ENCODE peak calls at places on chromosomes 1 and 21, in five cellular contexts. T is lower lobe of right lung, Q is endothelial cell, W is mucosa of descending colon, P is left lung. B is an unnamed sample.

GRCh38 chr1:60765204-60765603 is 317.2 kb upstream of the NFIA start:
- DNase-seq in P (no peak), T (no peak), Q (peak; percentile 13), W (no peak), B (peak; percentile 36)

GRCh38 chr1:157166581-157166980 is 28.4 kb upstream of the ETV3 start:
- DNase-seq in W (no peak), P (no peak), Q (no peak), T (no peak), B (no peak)

GRCh38 chr1:107858323-107858722 is 106.7 kb downstream of the VAV3 start:
- DNase-seq in T (no peak), W (no peak), Q (no peak), P (no peak), B (no peak)

GRCh38 chr1:154961207-154961496 is 430 bp downstream of the PYGO2 start:
- DNase-seq in W (no peak), Q (no peak), P (no peak), T (no peak), B (no peak)

GRCh38 chr1:72009756-72010441 is 272.4 kb downstream of the NEGR1 start:
- DNase-seq in W (no peak), T (no peak), P (no peak), Q (no peak), B (no peak)

GRCh38 chr1:179911812-179912211 is 29.7 kb downstream of the TOR1AIP1 start:
- DNase-seq in W (no peak), P (no peak), T (no peak), Q (no peak), B (no peak)

GRCh38 chr1:12316331-12316730 is 86.5 kb downstream of the VPS13D start:
- DNase-seq in T (no peak), Q (no peak), W (no peak), P (no peak), B (no peak)

GRCh38 chr1:109024651-109025050 is 17.3 kb downstream of the WDR47 start:
- DNase-seq in W (no peak), T (no peak), P (no peak), Q (no peak), B (no peak)

GRCh38 chr21:38377165-38378093 is 120.6 kb downstream of the KCNJ15 start:
- DNase-seq in T (no peak), P (no peak), W (no peak), Q (no peak), B (no peak)

GRCh38 chr1:48526045-48526714 is 54.2 kb upstream of the SPATA6 start:
- DNase-seq in T (no peak), P (no peak), W (no peak), Q (no peak), B (no peak)

GRCh38 chr1:9024837-9025236 is 1.4 kb downstream of the SLC2A7 start:
- DNase-seq in P (no peak), W (no peak), T (no peak), Q (no peak), B (no peak)

GRCh38 chr1:18299441-18300338 is 181.0 kb upstream of the KLHDC7A start:
- DNase-seq in T (no peak), Q (peak; percentile 30), P (no peak), W (no peak), B (peak; percentile 24)

GRCh38 chr1:155909894-155910293 is 1.3 kb downstream of the RIT1 start:
- DNase-seq in Q (no peak), W (no peak), T (no peak), P (peak; percentile 50), B (peak; percentile 61)

GRCh38 chr1:31811605-31812004 is 4.2 kb downstream of the SPOCD1 start:
- DNase-seq in W (no peak), T (no peak), P (no peak), Q (peak; percentile 43), B (no peak)

GRCh38 chr1:77759090-77760028 is at the start of gene USP33:
- DNase-seq in T (peak; percentile 93), P (peak; percentile 91), Q (peak; percentile 93), W (peak; percentile 95), B (peak; percentile 95)

GRCh38 chr1:209651148-209651547 is 1.1 kb downstream of the LAMB3 start:
- DNase-seq in P (peak; percentile 86), Q (no peak), W (peak; percentile 82), T (peak; percentile 84), B (peak; percentile 91)

GRCh38 chr1:215076312-215076711 is 6.2 kb upstream of the KCNK2 start:
- DNase-seq in P (no peak), W (no peak), Q (peak; percentile 49), T (no peak), B (peak; percentile 61)

GRCh38 chr1:31064685-31065309 is 720 bp downstream of the PUM1 start:
- DNase-seq in W (peak; percentile 60), P (no peak), Q (no peak), T (peak; percentile 46), B (peak; percentile 6)

GRCh38 chr1:160607051-160608032 is 28.0 kb upstream of the CD84 start:
- DNase-seq in P (no peak), W (no peak), T (no peak), Q (peak; percentile 48), B (peak; percentile 67)

GRCh38 chr1:146049436-146049835 is 27.9 kb upstream of the HJV start:
- DNase-seq in Q (no peak), T (no peak), W (peak; percentile 40), P (no peak), B (no peak)

GRCh38 chr1:191151321-191151807 is 673.7 kb upstream of the BRINP3 start:
- DNase-seq in W (no peak), P (no peak), T (peak; percentile 29), Q (no peak), B (no peak)

GRCh38 chr1:25148673-25149300 is 83.5 kb downstream of the SYF2 start:
- DNase-seq in Q (peak; percentile 22), P (no peak), T (no peak), W (no peak), B (no peak)

GRCh38 chr1:224769987-224770693 is 154.0 kb downstream of the CNIH3 start:
- DNase-seq in Q (no peak), T (no peak), W (no peak), P (no peak), B (no peak)

GRCh38 chr1:113042336-113043143 is 30.5 kb upstream of the LRIG2 start:
- DNase-seq in Q (peak; percentile 87), P (peak; percentile 76), W (peak; percentile 81), T (peak; percentile 77), B (peak; percentile 63)

GRCh38 chr1:52403566-52404115 is 582 bp downstream of the ORC1 start:
- DNase-seq in W (no peak), Q (no peak), P (peak; percentile 41), T (no peak), B (peak; percentile 35)

GRCh38 chr1:64065571-64065970 is 137.9 kb upstream of the UBE2U start:
- DNase-seq in P (no peak), Q (no peak), W (no peak), T (no peak), B (no peak)

GRCh38 chr1:209072481-209072880 is 511.0 kb upstream of the CAMK1G start:
- DNase-seq in Q (no peak), T (no peak), W (no peak), P (no peak), B (no peak)

DNA sequence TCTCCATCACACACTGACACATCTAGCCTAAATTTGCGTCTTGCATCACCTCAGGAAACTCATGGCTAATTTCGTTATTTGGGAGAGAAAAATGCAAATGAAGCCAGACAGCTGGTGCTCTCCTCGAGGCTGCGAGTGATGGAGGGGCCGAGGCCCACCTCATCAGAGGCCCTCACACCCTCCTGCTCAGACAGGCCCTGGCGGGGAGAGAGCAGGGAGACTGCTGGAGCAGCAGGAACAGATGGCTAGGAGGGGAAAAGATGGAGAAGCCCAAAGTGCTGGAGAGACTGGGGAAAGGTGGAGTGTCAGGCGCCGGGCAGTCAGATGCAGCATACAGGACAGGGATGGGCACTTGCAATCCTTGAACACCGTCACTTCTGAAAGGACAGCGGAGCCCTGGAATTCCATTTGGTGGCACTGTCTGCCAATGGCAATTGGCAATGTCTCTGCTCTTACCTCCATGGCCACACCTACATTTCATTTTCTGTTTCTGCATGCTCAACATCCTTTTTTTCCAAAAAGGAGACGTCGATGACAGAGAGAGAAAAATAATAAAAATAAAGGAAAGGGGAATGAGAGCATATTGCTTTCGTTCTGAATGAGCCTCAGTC is 286.2 kb downstream of the SPATA17 start:
- DNase-seq in Q (no peak), T (no peak), W (no peak), P (no peak), B (no peak)
- TF ChIP-seq CTCF in Q (no peak), T (no peak), W (no peak), P (no peak), B (no peak)

GRCh38 chr1:236460103-236460502 is 63.7 kb upstream of the LGALS8 start:
- DNase-seq in Q (no peak), T (no peak), P (no peak), W (no peak), B (no peak)
- TF ChIP-seq CTCF in Q (no peak), T (no peak), P (no peak), W (no peak), B (no peak)

GRCh38 chr1:85259118-85259865 is at the start of gene C1orf52:
- DNase-seq in P (peak; percentile 96), W (peak; percentile 97), T (peak; percentile 96), Q (peak; percentile 99), B (peak; percentile 98)

GRCh38 chr1:85262985-85263384 is 3.5 kb upstream of the C1orf52 start:
- DNase-seq in Q (no peak), T (no peak), P (no peak), W (no peak), B (no peak)

GRCh38 chr1:85264150-85264549 is 4.7 kb upstream of the C1orf52 start:
- DNase-seq in Q (no peak), P (no peak), W (no peak), T (no peak), B (no peak)

GRCh38 chr1:85258536-85259117 is 835 bp downstream of the C1orf52 start:
- DNase-seq in Q (no peak), P (no peak), T (no peak), W (no peak), B (no peak)

DNA sequence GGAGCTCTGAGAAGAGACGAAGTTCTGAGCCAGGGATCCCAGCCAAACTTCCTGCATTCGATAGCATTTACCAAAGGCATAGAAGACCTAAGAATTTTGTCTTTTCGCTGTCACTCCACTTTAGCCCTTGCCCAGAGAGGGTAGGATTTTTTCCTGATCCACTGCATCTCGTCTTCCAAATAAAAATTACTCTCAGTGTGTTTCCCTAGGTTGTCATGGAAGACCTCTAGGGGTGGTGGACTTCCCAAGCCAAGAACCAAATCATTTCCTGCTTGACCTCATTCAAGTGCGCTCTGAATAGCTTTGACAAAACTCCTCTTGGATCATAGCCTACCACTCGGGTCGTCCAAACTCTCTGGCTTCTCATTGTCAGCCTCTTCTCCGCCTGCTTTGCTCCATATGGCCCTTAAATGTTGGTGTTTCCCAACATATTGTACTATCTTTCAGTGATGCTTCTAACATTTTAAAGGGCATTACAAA is 444 bp upstream of the C1orf52 start:
- DNase-seq in P (no peak), T (no peak), Q (no peak), W (no peak), B (no peak)
- TF ChIP-seq CTCF in P (no peak), T (peak; percentile 47), Q (peak; percentile 4), W (no peak), B (peak; percentile 8)

GRCh38 chr1:204618148-204618760 is 67.3 kb downstream of the LRRN2 start:
- DNase-seq in T (no peak), W (no peak), Q (no peak), P (no peak), B (no peak)

GRCh38 chr1:204617256-204618147 is 68.0 kb downstream of the LRRN2 start:
- DNase-seq in P (no peak), T (no peak), W (no peak), Q (no peak), B (no peak)

GRCh38 chr1:204621391-204621790 is 64.1 kb downstream of the LRRN2 start:
- DNase-seq in Q (no peak), T (no peak), W (no peak), P (no peak), B (peak; percentile 39)

GRCh38 chr1:204621996-204622395 is 63.5 kb downstream of the LRRN2 start:
- DNase-seq in T (no peak), Q (no peak), P (no peak), W (no peak), B (no peak)

GRCh38 chr1:204619721-204620120 is 65.8 kb downstream of the LRRN2 start:
- DNase-seq in T (no peak), P (no peak), W (peak; percentile 37), Q (no peak), B (no peak)
- TF ChIP-seq CTCF in T (no peak), P (no peak), W (peak; percentile 21), Q (no peak), B (no peak)